ENCODE peak calls at places on chromosomes 4 and X, in nine cellular contexts. X is CD8-positive, alpha-beta T cell; K is central memory CD8-positive, alpha-beta T cell; R is Panc1; N is right cardiac atrium; E is RWPE2; S is psoas muscle; Q is PC-3; W is activated CD4-positive, alpha-beta T cell treated with anti-CD3 and anti-CD28 coated beads for 36 hours. U is an unnamed sample.

GRCh38 chr4:6517171-6517570 is 44.8 kb upstream of the PPP2R2C start:
- ATAC-seq in X (no peak), K (no peak), R (no peak), N (peak), E (no peak), S (no peak), Q (no peak), W (no peak), U (no peak)

GRCh38 chrX:133650262-133650661 is 235.0 kb upstream of the GPC4 start:
- ATAC-seq in X (no peak), K (no peak), R (no peak), N (no peak), E (no peak), S (no peak), Q (no peak), W (no peak), U (no peak)

GRCh38 chrX:42755820-42756219 is 22.1 kb downstream of the PPP1R2C start:
- ATAC-seq in X (no peak), K (no peak), R (no peak), N (peak), E (no peak), S (peak), Q (no peak), W (no peak), U (no peak)

GRCh38 chr4:128130621-128131020 is 69.5 kb downstream of the LARP1B start:
- ATAC-seq in X (no peak), K (no peak), R (no peak), N (no peak), E (peak), S (no peak), Q (no peak), W (no peak), U (no peak)

GRCh38 chrX:23907106-23907495 is 637 bp downstream of the APOO start:
- ATAC-seq in X (no peak), K (no peak), R (peak), N (peak), E (peak), S (peak), Q (peak), W (no peak), U (peak)

GRCh38 chrX:5402461-5402860 is 826.2 kb downstream of the NLGN4X start:
- ATAC-seq in X (no peak), K (no peak), R (no peak), N (no peak), E (no peak), S (no peak), Q (no peak), W (no peak), U (no peak)

GRCh38 chr4:139266583-139267257 is 13.3 kb downstream of the MGARP start:
- ATAC-seq in X (peak), K (peak), R (peak), N (peak), E (peak), S (peak), Q (no peak), W (peak), U (peak)

GRCh38 chrX:94901849-94902248 is 1227.8 kb downstream of the FAM133A start:
- ATAC-seq in X (no peak), K (no peak), R (no peak), N (no peak), E (no peak), S (no peak), Q (no peak), W (no peak), U (no peak)

GRCh38 chrX:70468709-70469108 is 24.1 kb downstream of the DLG3 start:
- ATAC-seq in X (no peak), K (no peak), R (no peak), N (no peak), E (no peak), S (no peak), Q (no peak), W (no peak), U (no peak)

GRCh38 chr4:147815741-147816140 is 83.9 kb downstream of the ARHGAP10 start:
- ATAC-seq in X (no peak), K (peak), R (no peak), N (no peak), E (no peak), S (no peak), Q (no peak), W (no peak), U (no peak)

GRCh38 chrX:21972046-21972445 is 31.5 kb downstream of the SMS start:
- ATAC-seq in X (no peak), K (no peak), R (no peak), N (no peak), E (peak), S (no peak), Q (no peak), W (no peak), U (no peak)

GRCh38 chr4:92488496-92488895 is 184.7 kb downstream of the GRID2 start:
- ATAC-seq in X (no peak), K (no peak), R (no peak), N (no peak), E (no peak), S (no peak), Q (no peak), W (no peak), U (no peak)

GRCh38 chrX:103063918-103064434 is at the start of gene BEX1:
- ATAC-seq in X (peak), K (no peak), R (no peak), N (peak), E (peak), S (no peak), Q (no peak), W (peak), U (peak)